ENCODE peak calls at places on chromosomes 11 and 22, in seven cellular contexts. P is osteoblast, O is prostate gland, K is MCF 10A, X is fibroblast of the aortic adventitia, H is cardiac fibroblast, G is heart left ventricle. F is an unnamed sample.

GRCh38 chr11:34789196-34789834 is 126.9 kb downstream of the APIP start:
- DNase-seq in H (no peak), G (no peak), K (no peak), X (no peak), P (no peak), O (no peak), F (no peak)

GRCh38 chr11:57490456-57491248 is 24.9 kb downstream of the SLC43A1 start:
- DNase-seq in X (peak; percentile 44), G (no peak), H (peak; percentile 51), P (peak; percentile 91), O (no peak), K (peak; percentile 42), F (peak; percentile 32)

GRCh38 chr22:29782061-29782845 is 15.1 kb downstream of the UQCR10 start:
- DNase-seq in X (peak; percentile 66), G (peak; percentile 75), P (peak; percentile 76), K (peak; percentile 28), O (peak; percentile 89), H (peak; percentile 43), F (no peak)

GRCh38 chr11:102807921-102808320 is 10.0 kb upstream of the MMP1 start:
- DNase-seq in G (no peak), K (peak; percentile 50), O (no peak), H (peak; percentile 18), X (no peak), P (no peak), F (no peak)

GRCh38 chr11:121109916-121110656 is 9.0 kb downstream of the TECTA start:
- DNase-seq in K (no peak), X (no peak), H (no peak), O (no peak), P (no peak), G (no peak), F (no peak)

GRCh38 chr11:107689317-107690202 is 22.3 kb downstream of the SLN start:
- DNase-seq in O (peak; percentile 60), P (no peak), X (peak; percentile 78), K (peak; percentile 79), H (peak; percentile 75), G (peak; percentile 54), F (no peak)

GRCh38 chr11:80109031-80109430 is 668.2 kb upstream of the TENM4 start:
- DNase-seq in O (no peak), H (no peak), K (no peak), P (no peak), X (no peak), G (no peak), F (no peak)

GRCh38 chr11:73241300-73241699 is 23.2 kb downstream of the P2RY2 start:
- DNase-seq in X (no peak), H (no peak), K (no peak), G (no peak), P (peak; percentile 48), O (no peak), F (no peak)

GRCh38 chr22:46019351-46019750 is 42.4 kb upstream of the WNT7B start:
- DNase-seq in K (no peak), P (no peak), O (no peak), G (no peak), H (no peak), X (no peak), F (no peak)

GRCh38 chr22:46355369-46355995 is 20.0 kb downstream of the TRMU start:
- DNase-seq in P (peak; percentile 97), O (peak; percentile 68), X (peak; percentile 60), H (peak; percentile 61), G (peak; percentile 62), K (peak; percentile 68), F (no peak)

GRCh38 chr11:119320593-119321524 is 3.9 kb upstream of the MCAM start:
- DNase-seq in O (no peak), K (peak; percentile 59), P (peak; percentile 98), X (peak; percentile 31), G (peak; percentile 84), H (peak; percentile 65), F (no peak)

GRCh38 chr11:61310749-61311148 is 15.6 kb upstream of the VWCE start:
- DNase-seq in G (no peak), H (no peak), X (no peak), K (no peak), O (no peak), P (no peak), F (no peak)

GRCh38 chr11:76579047-76579751 is 91.3 kb downstream of the LRRC32 start:
- DNase-seq in K (no peak), P (peak; percentile 85), O (no peak), G (peak; percentile 74), X (peak; percentile 76), H (peak; percentile 76), F (peak; percentile 88)

GRCh38 chr11:111938687-111939160 is 1.6 kb downstream of the DIXDC1 start:
- DNase-seq in X (peak; percentile 37), K (peak; percentile 67), O (no peak), G (no peak), P (no peak), H (peak; percentile 72), F (no peak)

GRCh38 chr22:45562537-45563361 is 60.1 kb downstream of the FBLN1 start:
- DNase-seq in G (no peak), K (no peak), P (peak; percentile 27), X (no peak), O (no peak), H (no peak), F (peak; percentile 86)

GRCh38 chr11:58000699-58001098 is 23.0 kb upstream of the OR9Q1 start:
- DNase-seq in O (no peak), K (no peak), X (no peak), H (no peak), P (no peak), G (no peak), F (no peak)

DNA sequence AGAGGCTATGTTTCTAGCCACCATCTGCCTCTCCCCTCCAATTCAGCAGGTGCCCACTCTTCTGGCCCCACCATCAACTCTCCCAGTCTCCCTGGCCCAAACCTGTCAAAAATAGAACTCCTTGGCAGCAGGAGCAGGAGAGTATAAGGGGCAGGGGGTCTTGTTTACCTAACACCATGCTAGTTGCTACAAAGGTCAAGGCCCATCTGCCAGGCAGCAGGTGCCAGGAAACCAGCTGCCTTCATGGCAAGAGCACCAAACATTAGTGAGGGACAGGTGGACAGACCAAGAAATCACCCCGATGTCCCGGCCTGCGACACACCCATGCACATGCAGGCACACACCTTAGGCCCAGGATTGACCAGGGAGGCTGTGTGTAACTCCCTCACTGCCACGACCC is 387.9 kb downstream of the BUD13 start:
- DNase-seq in G (no peak), X (no peak), K (no peak), O (no peak), H (no peak), P (no peak), F (no peak)
- TF ChIP-seq CTCF in G (no peak), X (no peak), K (no peak), O (no peak), H (no peak), P (no peak), F (no peak)

GRCh38 chr11:126544311-126545056 is 189.0 kb downstream of the ST3GAL4 start:
- DNase-seq in G (no peak), O (peak; percentile 88), H (peak; percentile 5), P (peak; percentile 78), X (peak; percentile 27), K (peak; percentile 13), F (no peak)

GRCh38 chr11:126545057-126545555 is 189.6 kb downstream of the ST3GAL4 start:
- DNase-seq in H (no peak), K (no peak), X (no peak), G (no peak), P (no peak), O (peak; percentile 69), F (peak; percentile 21)

GRCh38 chr11:126542621-126543020 is 187.1 kb downstream of the ST3GAL4 start:
- DNase-seq in G (no peak), K (no peak), O (no peak), X (no peak), H (no peak), P (no peak), F (no peak)

GRCh38 chr11:126546191-126546590 is 190.7 kb downstream of the ST3GAL4 start:
- DNase-seq in H (no peak), X (no peak), P (peak; percentile 88), K (no peak), O (no peak), G (no peak), F (peak; percentile 33)

DNA sequence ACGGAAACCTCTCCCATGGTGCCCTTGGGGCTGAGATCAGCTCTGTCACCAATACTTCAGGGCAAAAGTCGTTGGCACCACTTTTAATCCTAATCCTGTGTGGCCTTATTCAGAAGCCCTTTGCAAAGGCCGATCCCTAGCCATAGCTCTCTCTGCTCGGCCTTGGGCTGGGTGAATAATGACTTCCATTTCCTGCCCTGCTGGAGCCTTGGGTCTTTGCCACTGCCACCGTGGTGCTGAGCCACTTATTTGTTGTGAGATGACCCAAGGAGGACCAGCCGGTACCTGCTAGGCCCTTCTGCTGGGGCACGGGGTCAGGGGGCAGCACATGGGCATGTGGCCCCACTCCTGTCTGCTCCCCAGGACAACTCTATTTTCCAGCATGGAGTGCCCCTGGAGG is 188.2 kb downstream of the ST3GAL4 start:
- DNase-seq in H (no peak), K (no peak), G (no peak), P (peak; percentile 66), X (no peak), O (peak; percentile 9), F (no peak)
- TF ChIP-seq CTCF in H (no peak), K (no peak), G (no peak), P (no peak), X (no peak), O (no peak), F (no peak)

GRCh38 chr11:22732588-22732987 is 66.2 kb downstream of the GAS2 start:
- DNase-seq in P (no peak), O (no peak), H (no peak), G (no peak), K (no peak), X (no peak), F (no peak)

GRCh38 chr11:22733849-22734248 is 67.4 kb downstream of the GAS2 start:
- DNase-seq in H (no peak), X (no peak), K (no peak), P (no peak), O (no peak), G (no peak), F (no peak)

GRCh38 chr11:22733433-22733832 is 67.0 kb downstream of the GAS2 start:
- DNase-seq in G (no peak), K (no peak), O (no peak), X (no peak), P (no peak), H (no peak), F (no peak)

GRCh38 chr11:22728600-22729394 is 62.4 kb downstream of the GAS2 start:
- DNase-seq in X (no peak), H (no peak), K (no peak), P (no peak), O (no peak), G (no peak), F (no peak)

GRCh38 chr11:22730319-22730718 is 63.9 kb downstream of the GAS2 start:
- DNase-seq in O (no peak), P (no peak), X (no peak), H (peak; percentile 17), G (no peak), K (peak; percentile 26), F (no peak)
- TF ChIP-seq CTCF in O (no peak), P (no peak), X (no peak), H (no peak), G (peak; percentile 25), K (peak; percentile 10), F (peak; percentile 73)

DNA sequence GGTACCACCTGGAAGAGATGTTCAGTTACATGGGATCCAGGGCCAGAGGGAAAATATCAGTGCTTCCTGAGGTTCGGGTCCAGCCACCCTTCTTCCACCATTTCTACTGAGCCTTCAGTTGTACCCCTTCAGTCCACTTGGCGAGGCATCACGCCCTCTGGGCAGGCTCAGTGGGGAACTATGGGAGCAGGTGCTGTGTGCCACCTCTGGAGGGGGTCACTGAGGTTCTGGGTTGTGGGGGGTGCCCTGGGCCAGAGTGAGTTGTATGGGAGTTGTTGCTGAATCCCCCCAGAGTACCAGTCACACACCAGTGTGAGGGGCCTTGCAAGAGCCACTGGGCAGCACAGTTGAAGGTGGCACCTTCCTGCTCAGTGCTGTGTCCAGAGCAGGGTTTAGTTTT is 2.7 kb upstream of the SREBF2 start:
- DNase-seq in O (no peak), P (no peak), G (no peak), X (no peak), K (no peak), H (no peak), F (peak; percentile 74)
- TF ChIP-seq CTCF in O (no peak), P (no peak), G (no peak), X (no peak), K (no peak), H (no peak), F (no peak)

F was measured in chondrocyte.